ENCODE peak calls at places on chromosomes 13 and 19, in seven cellular contexts. One of them, this sample, is unnamed.

GRCh38 chr13:34139660-34140059 is 321.7 kb downstream of the RFC3 start:
- DNase-seq in C1 segment of cervical spinal cord: no peak
- DNase-seq in sciatic nerve: no peak
- DNase-seq in smooth muscle cell of the brain vasculature: no peak
- DNase-seq in Daoy: no peak
- DNase-seq in activated naive CD8-positive, alpha-beta T cell treated with anti-CD3 and anti-CD28 coated beads for 36 hours: no peak
- DNase-seq in stimulated activated CD8-positive, alpha-beta memory T cell treated with anti-CD3 and anti-CD28 coated beads, Interleukin-7, amount 100 ng/mL, for 24 hours: no peak
- DNase-seq in this sample: no peak

GRCh38 chr19:17503240-17503639 is 8.2 kb upstream of the PGLS start:
- DNase-seq in C1 segment of cervical spinal cord: no peak
- DNase-seq in sciatic nerve: no peak
- DNase-seq in smooth muscle cell of the brain vasculature: no peak
- DNase-seq in Daoy: no peak
- DNase-seq in activated naive CD8-positive, alpha-beta T cell treated with anti-CD3 and anti-CD28 coated beads for 36 hours: no peak
- DNase-seq in stimulated activated CD8-positive, alpha-beta memory T cell treated with anti-CD3 and anti-CD28 coated beads, Interleukin-7, amount 100 ng/mL, for 24 hours: no peak
- DNase-seq in this sample: no peak

GRCh38 chr19:6739884-6740588 is 556 bp downstream of the TRIP10 start:
- DNase-seq in C1 segment of cervical spinal cord: no peak
- DNase-seq in sciatic nerve: peak
- DNase-seq in smooth muscle cell of the brain vasculature: no peak
- DNase-seq in Daoy: peak
- DNase-seq in activated naive CD8-positive, alpha-beta T cell treated with anti-CD3 and anti-CD28 coated beads for 36 hours: peak
- DNase-seq in stimulated activated CD8-positive, alpha-beta memory T cell treated with anti-CD3 and anti-CD28 coated beads, Interleukin-7, amount 100 ng/mL, for 24 hours: no peak
- DNase-seq in this sample: no peak

GRCh38 chr19:7734220-7735203 is 2.6 kb upstream of the CLEC4G start:
- DNase-seq in C1 segment of cervical spinal cord: no peak
- DNase-seq in sciatic nerve: no peak
- DNase-seq in smooth muscle cell of the brain vasculature: no peak
- DNase-seq in Daoy: no peak
- DNase-seq in activated naive CD8-positive, alpha-beta T cell treated with anti-CD3 and anti-CD28 coated beads for 36 hours: no peak
- DNase-seq in stimulated activated CD8-positive, alpha-beta memory T cell treated with anti-CD3 and anti-CD28 coated beads, Interleukin-7, amount 100 ng/mL, for 24 hours: no peak
- DNase-seq in this sample: no peak

GRCh38 chr13:41130356-41130755 is 2.2 kb downstream of the KBTBD6 start:
- DNase-seq in C1 segment of cervical spinal cord: no peak
- DNase-seq in sciatic nerve: no peak
- DNase-seq in smooth muscle cell of the brain vasculature: no peak
- DNase-seq in Daoy: no peak
- DNase-seq in activated naive CD8-positive, alpha-beta T cell treated with anti-CD3 and anti-CD28 coated beads for 36 hours: no peak
- DNase-seq in stimulated activated CD8-positive, alpha-beta memory T cell treated with anti-CD3 and anti-CD28 coated beads, Interleukin-7, amount 100 ng/mL, for 24 hours: no peak
- DNase-seq in this sample: no peak

GRCh38 chr13:73778242-73778864 is 355.9 kb downstream of the KLF12 start:
- DNase-seq in C1 segment of cervical spinal cord: no peak
- DNase-seq in sciatic nerve: no peak
- DNase-seq in smooth muscle cell of the brain vasculature: no peak
- DNase-seq in Daoy: no peak
- DNase-seq in activated naive CD8-positive, alpha-beta T cell treated with anti-CD3 and anti-CD28 coated beads for 36 hours: no peak
- DNase-seq in stimulated activated CD8-positive, alpha-beta memory T cell treated with anti-CD3 and anti-CD28 coated beads, Interleukin-7, amount 100 ng/mL, for 24 hours: no peak
- DNase-seq in this sample: no peak

GRCh38 chr13:111399334-111399733 is 78.9 kb downstream of the TEX29 start:
- DNase-seq in C1 segment of cervical spinal cord: no peak
- DNase-seq in sciatic nerve: no peak
- DNase-seq in smooth muscle cell of the brain vasculature: no peak
- DNase-seq in Daoy: no peak
- DNase-seq in activated naive CD8-positive, alpha-beta T cell treated with anti-CD3 and anti-CD28 coated beads for 36 hours: no peak
- DNase-seq in stimulated activated CD8-positive, alpha-beta memory T cell treated with anti-CD3 and anti-CD28 coated beads, Interleukin-7, amount 100 ng/mL, for 24 hours: no peak
- DNase-seq in this sample: no peak

GRCh38 chr13:111275995-111276618 is 44.3 kb upstream of the TEX29 start:
- DNase-seq in C1 segment of cervical spinal cord: no peak
- DNase-seq in sciatic nerve: no peak
- DNase-seq in smooth muscle cell of the brain vasculature: no peak
- DNase-seq in Daoy: no peak
- DNase-seq in activated naive CD8-positive, alpha-beta T cell treated with anti-CD3 and anti-CD28 coated beads for 36 hours: no peak
- DNase-seq in stimulated activated CD8-positive, alpha-beta memory T cell treated with anti-CD3 and anti-CD28 coated beads, Interleukin-7, amount 100 ng/mL, for 24 hours: no peak
- DNase-seq in this sample: no peak

GRCh38 chr13:48562296-48563066 is 29.6 kb upstream of the RCBTB2 start:
- DNase-seq in C1 segment of cervical spinal cord: no peak
- DNase-seq in sciatic nerve: no peak
- DNase-seq in smooth muscle cell of the brain vasculature: no peak
- DNase-seq in Daoy: peak
- DNase-seq in activated naive CD8-positive, alpha-beta T cell treated with anti-CD3 and anti-CD28 coated beads for 36 hours: peak
- DNase-seq in stimulated activated CD8-positive, alpha-beta memory T cell treated with anti-CD3 and anti-CD28 coated beads, Interleukin-7, amount 100 ng/mL, for 24 hours: peak
- DNase-seq in this sample: no peak

GRCh38 chr19:10223488-10224213 is 7.5 kb downstream of the S1PR2 start:
- DNase-seq in C1 segment of cervical spinal cord: no peak
- DNase-seq in sciatic nerve: no peak
- DNase-seq in smooth muscle cell of the brain vasculature: no peak
- DNase-seq in Daoy: no peak
- DNase-seq in activated naive CD8-positive, alpha-beta T cell treated with anti-CD3 and anti-CD28 coated beads for 36 hours: no peak
- DNase-seq in stimulated activated CD8-positive, alpha-beta memory T cell treated with anti-CD3 and anti-CD28 coated beads, Interleukin-7, amount 100 ng/mL, for 24 hours: no peak
- DNase-seq in this sample: no peak

GRCh38 chr13:44368599-44369368 is 4.8 kb upstream of the SERP2 start:
- DNase-seq in C1 segment of cervical spinal cord: no peak
- DNase-seq in sciatic nerve: no peak
- DNase-seq in smooth muscle cell of the brain vasculature: no peak
- DNase-seq in Daoy: no peak
- DNase-seq in activated naive CD8-positive, alpha-beta T cell treated with anti-CD3 and anti-CD28 coated beads for 36 hours: no peak
- DNase-seq in stimulated activated CD8-positive, alpha-beta memory T cell treated with anti-CD3 and anti-CD28 coated beads, Interleukin-7, amount 100 ng/mL, for 24 hours: no peak
- DNase-seq in this sample: no peak

This sample was measured in A673.